ENCODE peak calls at places on chromosomes 1 and 21, in nine cellular contexts. One of them, this sample, is unnamed.

GRCh38 chr21:34941162-34941561 is 107.9 kb downstream of the RUNX1 start:
- DNase-seq in colonic mucosa: no peak
- DNase-seq in endothelial cell: no peak
- DNase-seq in CD4-positive, alpha-beta T cell: no peak
- DNase-seq in BE2C: no peak
- DNase-seq in fibroblast of the aortic adventitia: no peak
- DNase-seq in heart left ventricle: no peak
- DNase-seq in cardiac muscle cell: no peak
- DNase-seq in nephron progenitor cell: no peak
- DNase-seq in this sample: no peak

GRCh38 chr21:28427356-28428022 is 565.2 kb downstream of the LTN1 start:
- DNase-seq in fibroblast of the aortic adventitia: peak; percentile 65
- DNase-seq in heart left ventricle: no peak
- DNase-seq in cardiac muscle cell: peak; percentile 47
- DNase-seq in BE2C: no peak
- DNase-seq in endothelial cell: no peak
- DNase-seq in CD4-positive, alpha-beta T cell: no peak
- DNase-seq in colonic mucosa: no peak
- DNase-seq in nephron progenitor cell: no peak
- DNase-seq in this sample: no peak

GRCh38 chr1:96466842-96467241 is 254.7 kb upstream of the PTBP2 start:
- DNase-seq in BE2C: no peak
- DNase-seq in endothelial cell: no peak
- DNase-seq in fibroblast of the aortic adventitia: no peak
- DNase-seq in CD4-positive, alpha-beta T cell: no peak
- DNase-seq in heart left ventricle: no peak
- DNase-seq in nephron progenitor cell: no peak
- DNase-seq in colonic mucosa: no peak
- DNase-seq in cardiac muscle cell: no peak
- DNase-seq in this sample: no peak

GRCh38 chr1:47627016-47627415 is 189.2 kb downstream of the FOXD2 start:
- DNase-seq in colonic mucosa: peak; percentile 6
- DNase-seq in cardiac muscle cell: no peak
- DNase-seq in CD4-positive, alpha-beta T cell: no peak
- DNase-seq in fibroblast of the aortic adventitia: no peak
- DNase-seq in endothelial cell: no peak
- DNase-seq in nephron progenitor cell: no peak
- DNase-seq in BE2C: no peak
- DNase-seq in heart left ventricle: no peak
- DNase-seq in this sample: no peak

GRCh38 chr1:59703918-59704378 is 110.8 kb upstream of the HOOK1 start:
- DNase-seq in cardiac muscle cell: peak; percentile 20
- DNase-seq in CD4-positive, alpha-beta T cell: no peak
- DNase-seq in BE2C: no peak
- DNase-seq in colonic mucosa: no peak
- DNase-seq in heart left ventricle: no peak
- DNase-seq in endothelial cell: no peak
- DNase-seq in fibroblast of the aortic adventitia: no peak
- DNase-seq in nephron progenitor cell: no peak
- DNase-seq in this sample: no peak

GRCh38 chr21:35932232-35932911 is 128.0 kb downstream of the SETD4 start:
- DNase-seq in BE2C: no peak
- DNase-seq in fibroblast of the aortic adventitia: peak; percentile 92
- DNase-seq in CD4-positive, alpha-beta T cell: no peak
- DNase-seq in endothelial cell: no peak
- DNase-seq in cardiac muscle cell: peak; percentile 91
- DNase-seq in heart left ventricle: peak; percentile 86
- DNase-seq in colonic mucosa: no peak
- DNase-seq in nephron progenitor cell: no peak
- DNase-seq in this sample: no peak

GRCh38 chr1:63968663-63969460 is 195.0 kb downstream of the ROR1 start:
- DNase-seq in BE2C: no peak
- DNase-seq in cardiac muscle cell: no peak
- DNase-seq in endothelial cell: no peak
- DNase-seq in nephron progenitor cell: no peak
- DNase-seq in CD4-positive, alpha-beta T cell: no peak
- DNase-seq in colonic mucosa: no peak
- DNase-seq in fibroblast of the aortic adventitia: peak; percentile 75
- DNase-seq in heart left ventricle: peak; percentile 69
- DNase-seq in this sample: no peak

GRCh38 chr1:234683856-234684632 is 74.1 kb upstream of the IRF2BP2 start:
- DNase-seq in nephron progenitor cell: no peak
- DNase-seq in heart left ventricle: peak; percentile 79
- DNase-seq in CD4-positive, alpha-beta T cell: no peak
- DNase-seq in fibroblast of the aortic adventitia: peak; percentile 83
- DNase-seq in BE2C: no peak
- DNase-seq in cardiac muscle cell: peak; percentile 86
- DNase-seq in colonic mucosa: peak; percentile 60
- DNase-seq in endothelial cell: no peak
- DNase-seq in this sample: no peak

GRCh38 chr1:209260146-209260545 is 323.4 kb upstream of the CAMK1G start:
- DNase-seq in nephron progenitor cell: no peak
- DNase-seq in colonic mucosa: no peak
- DNase-seq in endothelial cell: no peak
- DNase-seq in cardiac muscle cell: peak; percentile 50
- DNase-seq in BE2C: no peak
- DNase-seq in heart left ventricle: no peak
- DNase-seq in fibroblast of the aortic adventitia: peak; percentile 7
- DNase-seq in CD4-positive, alpha-beta T cell: no peak
- DNase-seq in this sample: no peak

GRCh38 chr21:42614811-42615342 is 38.5 kb upstream of the PDE9A start:
- DNase-seq in CD4-positive, alpha-beta T cell: peak; percentile 29
- DNase-seq in heart left ventricle: no peak
- DNase-seq in fibroblast of the aortic adventitia: no peak
- DNase-seq in BE2C: peak; percentile 51
- DNase-seq in cardiac muscle cell: no peak
- DNase-seq in colonic mucosa: peak; percentile 50
- DNase-seq in endothelial cell: no peak
- DNase-seq in nephron progenitor cell: peak; percentile 24
- DNase-seq in this sample: no peak

DNA sequence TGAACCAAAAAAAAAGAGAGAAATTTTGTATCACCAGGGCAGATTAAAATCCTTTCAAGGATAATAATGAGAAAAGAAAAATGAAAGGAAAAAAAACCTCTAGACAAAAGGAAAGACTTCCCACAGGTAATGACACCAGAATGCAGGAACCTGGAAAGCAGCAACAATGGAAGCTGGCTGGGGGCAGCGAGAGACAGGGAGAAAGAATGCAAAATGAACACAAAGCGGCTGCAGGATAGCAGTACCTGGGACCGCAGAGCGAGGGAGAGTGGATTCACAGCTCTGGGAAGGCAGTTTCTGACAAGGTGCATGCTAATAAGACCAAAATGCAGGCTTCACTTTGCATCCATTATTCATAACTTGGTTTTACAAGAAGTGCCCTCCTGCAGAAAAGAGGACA is 349.0 kb downstream of the SIPA1L2 start:
- DNase-seq in colonic mucosa: no peak
- DNase-seq in cardiac muscle cell: no peak
- DNase-seq in CD4-positive, alpha-beta T cell: no peak
- DNase-seq in heart left ventricle: no peak
- DNase-seq in endothelial cell: no peak
- DNase-seq in fibroblast of the aortic adventitia: no peak
- DNase-seq in BE2C: no peak
- DNase-seq in nephron progenitor cell: no peak
- DNase-seq in this sample: no peak
- TF ChIP-seq CTCF in colonic mucosa: no peak
- TF ChIP-seq CTCF in cardiac muscle cell: no peak
- TF ChIP-seq CTCF in CD4-positive, alpha-beta T cell: no peak
- TF ChIP-seq CTCF in heart left ventricle: no peak
- TF ChIP-seq CTCF in endothelial cell: no peak
- TF ChIP-seq CTCF in fibroblast of the aortic adventitia: no peak
- TF ChIP-seq CTCF in BE2C: no peak
- TF ChIP-seq CTCF in nephron progenitor cell: no peak
- TF ChIP-seq CTCF in this sample: no peak

DNA sequence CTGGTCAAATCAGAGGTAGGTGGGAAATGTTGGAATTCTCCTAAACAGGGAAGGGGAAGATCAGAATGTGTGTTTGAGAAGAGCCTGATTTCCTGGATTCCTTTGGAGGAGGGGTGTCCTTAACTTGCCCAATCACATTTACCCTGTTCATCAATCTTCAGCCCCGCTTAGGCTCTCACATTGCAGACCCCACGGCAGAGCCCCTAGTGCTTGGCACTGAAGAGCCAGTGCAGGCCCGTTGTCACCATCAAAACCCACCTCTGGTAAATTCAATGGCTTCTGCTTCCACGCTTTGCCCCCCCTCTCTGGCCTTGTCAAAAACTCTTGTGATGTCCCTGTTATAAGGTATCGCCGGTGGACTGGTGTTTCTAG is 2.3 kb downstream of the AGPAT3 start:
- DNase-seq in cardiac muscle cell: no peak
- DNase-seq in BE2C: no peak
- DNase-seq in heart left ventricle: no peak
- DNase-seq in colonic mucosa: peak; percentile 41
- DNase-seq in fibroblast of the aortic adventitia: no peak
- DNase-seq in CD4-positive, alpha-beta T cell: no peak
- DNase-seq in endothelial cell: no peak
- DNase-seq in nephron progenitor cell: no peak
- DNase-seq in this sample: no peak
- TF ChIP-seq CTCF in cardiac muscle cell: no peak
- TF ChIP-seq CTCF in BE2C: no peak
- TF ChIP-seq CTCF in heart left ventricle: no peak
- TF ChIP-seq CTCF in colonic mucosa: no peak
- TF ChIP-seq CTCF in fibroblast of the aortic adventitia: no peak
- TF ChIP-seq CTCF in CD4-positive, alpha-beta T cell: no peak
- TF ChIP-seq CTCF in endothelial cell: no peak
- TF ChIP-seq CTCF in nephron progenitor cell: no peak
- TF ChIP-seq CTCF in this sample: no peak

GRCh38 chr1:6794164-6794563 is 8.9 kb downstream of the CAMTA1 start:
- DNase-seq in nephron progenitor cell: no peak
- DNase-seq in fibroblast of the aortic adventitia: peak; percentile 82
- DNase-seq in endothelial cell: no peak
- DNase-seq in CD4-positive, alpha-beta T cell: no peak
- DNase-seq in cardiac muscle cell: peak; percentile 60
- DNase-seq in colonic mucosa: no peak
- DNase-seq in BE2C: no peak
- DNase-seq in heart left ventricle: no peak
- DNase-seq in this sample: no peak
- TF ChIP-seq CTCF in nephron progenitor cell: peak; percentile 34
- TF ChIP-seq CTCF in fibroblast of the aortic adventitia: peak; percentile 37
- TF ChIP-seq CTCF in endothelial cell: peak; percentile 37
- TF ChIP-seq CTCF in CD4-positive, alpha-beta T cell: no peak
- TF ChIP-seq CTCF in cardiac muscle cell: peak; percentile 41
- TF ChIP-seq CTCF in colonic mucosa: peak; percentile 29
- TF ChIP-seq CTCF in BE2C: peak; percentile 38
- TF ChIP-seq CTCF in heart left ventricle: peak; percentile 53
- TF ChIP-seq CTCF in this sample: peak; percentile 32

DNA sequence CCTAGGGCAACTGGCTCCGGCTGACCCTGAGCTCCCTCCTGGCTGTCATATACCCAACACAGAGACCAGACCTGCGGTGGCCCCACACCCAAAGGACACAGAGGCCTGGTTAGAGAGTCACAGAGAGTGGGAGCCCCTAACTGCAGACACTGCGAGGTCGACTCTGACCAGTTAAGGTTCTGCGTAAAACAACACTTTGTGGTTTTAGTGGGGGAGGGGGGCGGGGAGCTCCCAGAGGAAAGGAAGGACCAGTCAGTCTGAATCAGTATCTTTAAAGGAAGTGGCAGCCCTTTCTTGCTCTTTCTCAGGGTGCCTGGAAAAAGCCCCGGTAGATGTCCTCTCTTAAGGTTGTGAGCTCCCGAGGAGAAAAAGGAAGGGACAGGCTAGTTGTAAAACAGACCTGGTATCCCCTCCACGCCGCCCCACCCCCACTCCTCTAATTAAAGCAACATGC is 2.4 kb downstream of the SSBP3 start:
- DNase-seq in endothelial cell: no peak
- DNase-seq in nephron progenitor cell: no peak
- DNase-seq in BE2C: no peak
- DNase-seq in heart left ventricle: no peak
- DNase-seq in cardiac muscle cell: peak; percentile 66
- DNase-seq in CD4-positive, alpha-beta T cell: no peak
- DNase-seq in fibroblast of the aortic adventitia: peak; percentile 39
- DNase-seq in colonic mucosa: no peak
- DNase-seq in this sample: no peak
- TF ChIP-seq CTCF in endothelial cell: no peak
- TF ChIP-seq CTCF in nephron progenitor cell: no peak
- TF ChIP-seq CTCF in BE2C: no peak
- TF ChIP-seq CTCF in heart left ventricle: no peak
- TF ChIP-seq CTCF in cardiac muscle cell: no peak
- TF ChIP-seq CTCF in CD4-positive, alpha-beta T cell: no peak
- TF ChIP-seq CTCF in fibroblast of the aortic adventitia: no peak
- TF ChIP-seq CTCF in colonic mucosa: no peak
- TF ChIP-seq CTCF in this sample: no peak

DNA sequence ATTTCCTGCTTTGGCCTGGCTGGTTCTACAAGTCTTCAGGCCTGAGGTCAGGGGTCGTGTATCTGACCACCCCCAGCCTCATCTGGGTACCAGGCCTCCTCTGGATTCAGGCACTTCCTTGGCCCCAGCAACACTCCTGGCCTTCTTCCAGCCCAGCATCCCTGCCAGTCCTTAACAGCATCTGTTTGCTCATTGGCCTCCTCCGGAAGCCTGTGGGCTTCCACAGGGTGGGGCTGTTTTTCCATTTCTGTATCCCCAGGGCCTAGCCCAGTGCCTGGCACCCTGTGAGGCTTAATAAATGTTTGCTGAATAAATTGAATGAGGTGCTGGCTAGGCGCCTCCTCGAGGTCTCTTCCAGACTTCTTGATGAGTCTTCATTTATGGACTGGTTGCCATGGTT is 21.5 kb upstream of the GPR37L1 start:
- DNase-seq in endothelial cell: no peak
- DNase-seq in cardiac muscle cell: no peak
- DNase-seq in nephron progenitor cell: no peak
- DNase-seq in colonic mucosa: peak; percentile 69
- DNase-seq in fibroblast of the aortic adventitia: peak; percentile 33
- DNase-seq in BE2C: peak; percentile 23
- DNase-seq in heart left ventricle: no peak
- DNase-seq in CD4-positive, alpha-beta T cell: no peak
- DNase-seq in this sample: no peak
- TF ChIP-seq CTCF in endothelial cell: no peak
- TF ChIP-seq CTCF in cardiac muscle cell: no peak
- TF ChIP-seq CTCF in nephron progenitor cell: no peak
- TF ChIP-seq CTCF in colonic mucosa: no peak
- TF ChIP-seq CTCF in fibroblast of the aortic adventitia: no peak
- TF ChIP-seq CTCF in BE2C: no peak
- TF ChIP-seq CTCF in heart left ventricle: no peak
- TF ChIP-seq CTCF in CD4-positive, alpha-beta T cell: no peak
- TF ChIP-seq CTCF in this sample: no peak

GRCh38 chr1:34759472-34760357 is at the start of gene GJB4:
- DNase-seq in colonic mucosa: peak; percentile 60
- DNase-seq in fibroblast of the aortic adventitia: no peak
- DNase-seq in CD4-positive, alpha-beta T cell: no peak
- DNase-seq in BE2C: no peak
- DNase-seq in cardiac muscle cell: no peak
- DNase-seq in heart left ventricle: no peak
- DNase-seq in endothelial cell: no peak
- DNase-seq in nephron progenitor cell: no peak
- DNase-seq in this sample: no peak
- TF ChIP-seq CTCF in colonic mucosa: no peak
- TF ChIP-seq CTCF in fibroblast of the aortic adventitia: no peak
- TF ChIP-seq CTCF in CD4-positive, alpha-beta T cell: no peak
- TF ChIP-seq CTCF in BE2C: no peak
- TF ChIP-seq CTCF in cardiac muscle cell: no peak
- TF ChIP-seq CTCF in heart left ventricle: no peak
- TF ChIP-seq CTCF in endothelial cell: no peak
- TF ChIP-seq CTCF in nephron progenitor cell: no peak
- TF ChIP-seq CTCF in this sample: no peak

DNA sequence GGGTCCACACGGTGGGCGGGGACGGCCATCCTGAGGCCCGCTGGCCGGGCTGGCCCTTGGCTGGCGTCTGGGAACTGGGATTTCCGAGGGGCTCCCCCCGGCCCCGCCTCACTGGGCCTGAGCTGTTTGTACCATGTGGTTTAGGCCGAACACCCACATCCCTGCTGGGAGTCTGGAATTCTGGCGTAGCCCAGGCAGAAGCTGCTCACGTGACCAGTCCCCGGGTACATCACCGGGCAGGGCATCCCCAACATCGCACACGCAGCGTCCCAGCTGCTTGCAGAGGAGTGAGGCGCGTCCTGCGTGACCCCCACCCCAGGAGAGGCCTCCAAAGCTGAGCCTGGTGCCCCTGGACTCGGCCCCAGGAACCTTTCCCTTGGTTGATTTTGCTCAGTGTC is 2.1 kb downstream of the KRTAP10-7 start:
- DNase-seq in cardiac muscle cell: no peak
- DNase-seq in BE2C: no peak
- DNase-seq in fibroblast of the aortic adventitia: no peak
- DNase-seq in endothelial cell: no peak
- DNase-seq in heart left ventricle: no peak
- DNase-seq in CD4-positive, alpha-beta T cell: no peak
- DNase-seq in colonic mucosa: no peak
- DNase-seq in nephron progenitor cell: no peak
- DNase-seq in this sample: no peak
- TF ChIP-seq CTCF in cardiac muscle cell: no peak
- TF ChIP-seq CTCF in BE2C: no peak
- TF ChIP-seq CTCF in fibroblast of the aortic adventitia: no peak
- TF ChIP-seq CTCF in endothelial cell: no peak
- TF ChIP-seq CTCF in heart left ventricle: no peak
- TF ChIP-seq CTCF in CD4-positive, alpha-beta T cell: no peak
- TF ChIP-seq CTCF in colonic mucosa: no peak
- TF ChIP-seq CTCF in nephron progenitor cell: no peak
- TF ChIP-seq CTCF in this sample: no peak